ENCODE peak calls at places on chromosomes 13 and 19, in five cellular contexts. X is HCT116, Z is K562, U is GM12878, B is H1. E is an unnamed sample.
A peak's percentile ranks its signal among the peaks of the same experiment; 100 is the strongest.

GRCh38 chr19:18699403-18700054 is 16.0 kb downstream of the CRTC1 start:
- DNase-seq in X (no peak), Z (peak; percentile 68), U (no peak), B (no peak), E (no peak)

GRCh38 chr13:76708138-76708537 is 178.1 kb downstream of the KCTD12 start:
- DNase-seq in B (no peak), X (no peak), U (no peak), Z (no peak), E (no peak)

GRCh38 chr13:94327318-94327717 is 152.2 kb downstream of the DCT start:
- DNase-seq in Z (no peak), U (peak; percentile 73), X (no peak), B (no peak), E (no peak)

GRCh38 chr19:8697671-8698432 is 743 bp downstream of the ACTL9 start:
- DNase-seq in U (no peak), B (peak; percentile 65), Z (peak; percentile 33), X (no peak), E (no peak)

GRCh38 chr19:13022111-13022858 is 27.0 kb downstream of the NFIX start:
- DNase-seq in Z (no peak), U (no peak), B (no peak), X (no peak), E (no peak)

GRCh38 chr19:46016426-46017094 is 6.3 kb downstream of the PGLYRP1 start:
- DNase-seq in U (peak; percentile 11), X (peak; percentile 45), Z (peak; percentile 97), B (peak; percentile 86), E (no peak)

GRCh38 chr13:25085125-25085742 is 10.7 kb upstream of the PABPC3 start:
- DNase-seq in Z (no peak), B (no peak), U (no peak), X (peak; percentile 36), E (peak; percentile 2)

GRCh38 chr19:17185590-17185989 is 29.6 kb upstream of the USE1 start:
- DNase-seq in X (no peak), B (no peak), Z (no peak), U (no peak), E (no peak)

GRCh38 chr13:77207943-77208342 is 119.0 kb downstream of the MYCBP2 start:
- DNase-seq in B (no peak), Z (no peak), U (no peak), X (no peak), E (no peak)

GRCh38 chr19:12111176-12111575 is 29.0 kb downstream of the ZNF20 start:
- DNase-seq in X (no peak), B (no peak), Z (no peak), U (no peak), E (no peak)

GRCh38 chr19:45711851-45712698 is 18.6 kb downstream of the FBXO46 start:
- DNase-seq in U (no peak), Z (no peak), X (no peak), B (no peak), E (no peak)

GRCh38 chr13:40666905-40667621 is 622 bp upstream of the FOXO1 start:
- DNase-seq in B (peak; percentile 67), U (no peak), Z (peak; percentile 64), X (no peak), E (no peak)

GRCh38 chr19:3369337-3370213 is 3.2 kb downstream of the NFIC start:
- DNase-seq in Z (no peak), B (no peak), U (no peak), X (no peak), E (no peak)

GRCh38 chr13:62293081-62293480 is 877.4 kb upstream of the PCDH20 start:
- DNase-seq in X (no peak), Z (no peak), U (no peak), B (no peak), E (no peak)

GRCh38 chr13:87981416-87981815 is 310.2 kb downstream of the SLITRK5 start:
- DNase-seq in B (no peak), Z (no peak), X (no peak), U (no peak), E (no peak)

GRCh38 chr19:4730740-4731171 is 7.1 kb upstream of the DPP9 start:
- DNase-seq in X (peak; percentile 13), B (peak; percentile 92), Z (peak; percentile 64), U (no peak), E (no peak)

GRCh38 chr19:31718041-31718440 is 368.8 kb upstream of the TSHZ3 start:
- DNase-seq in B (no peak), Z (no peak), X (no peak), U (no peak), E (no peak)

GRCh38 chr13:80296638-80297037 is 44.3 kb downstream of the SPRY2 start:
- DNase-seq in Z (no peak), U (no peak), X (no peak), B (no peak), E (no peak)

GRCh38 chr19:588758-589692 is 656 bp upstream of the HCN2 start:
- DNase-seq in B (no peak), Z (no peak), X (no peak), U (no peak), E (no peak)
- TF ChIP-seq SIN3A in B (no peak), Z (no peak), X (no peak), U (no peak), E (no peak)

GRCh38 chr19:1967087-1967608 is 26.2 kb downstream of the CSNK1G2 start:
- DNase-seq in B (no peak), Z (no peak), U (no peak), X (no peak), E (no peak)
- H3K4me1 ChIP-seq in B (no peaks in the 10 kb centered on the region), Z (no peaks in the 10 kb centered on the region), U (no peaks in the 10 kb centered on the region), X (no peaks in the 10 kb centered on the region), E (no peaks in the 10 kb centered on the region)

GRCh38 chr13:74246398-74246975 is 112.3 kb upstream of the KLF12 start:
- DNase-seq in X (no peak), B (no peak), U (no peak), Z (no peak), E (no peak)

GRCh38 chr13:74248477-74248876 is 114.3 kb upstream of the KLF12 start:
- DNase-seq in X (no peak), B (no peak), Z (no peak), U (no peak), E (no peak)

GRCh38 chr13:74243637-74244526 is 109.7 kb upstream of the KLF12 start:
- DNase-seq in Z (no peak), U (no peak), B (no peak), X (no peak), E (no peak)
- TF ChIP-seq SIN3A in Z (no peak), U (no peak), B (no peak), X (no peak), E (no peak)

GRCh38 chr19:35745328-35746086 is at the start of the genes PSENEN and U2AF1L4:
- DNase-seq in X (peak; percentile 99), B (peak; percentile 92), Z (peak; percentile 89), U (peak; percentile 97), E (peak; percentile 98)
- H3K4me1 ChIP-seq in X (peaks cover 36% of the 10 kb centered on the region), B (peaks cover 2% of the 10 kb centered on the region), Z (peaks cover 27% of the 10 kb centered on the region), U (peaks cover 35% of the 10 kb centered on the region), E (peaks cover 29% of the 10 kb centered on the region)

GRCh38 chr19:41624515-41624914 is 2.4 kb downstream of the CEACAM4 start:
- DNase-seq in B (no peak), X (no peak), Z (no peak), U (no peak), E (no peak)

GRCh38 chr19:41626278-41626677 is 596 bp downstream of the CEACAM4 start:
- DNase-seq in Z (no peak), U (no peak), B (no peak), X (no peak), E (no peak)

GRCh38 chr19:41626877-41627276 is at the start of gene CEACAM4:
- DNase-seq in U (no peak), Z (no peak), B (no peak), X (no peak), E (no peak)

GRCh38 chr19:41623360-41623759 is 3.5 kb downstream of the CEACAM4 start:
- DNase-seq in U (no peak), X (no peak), B (no peak), Z (no peak), E (no peak)

DNA sequence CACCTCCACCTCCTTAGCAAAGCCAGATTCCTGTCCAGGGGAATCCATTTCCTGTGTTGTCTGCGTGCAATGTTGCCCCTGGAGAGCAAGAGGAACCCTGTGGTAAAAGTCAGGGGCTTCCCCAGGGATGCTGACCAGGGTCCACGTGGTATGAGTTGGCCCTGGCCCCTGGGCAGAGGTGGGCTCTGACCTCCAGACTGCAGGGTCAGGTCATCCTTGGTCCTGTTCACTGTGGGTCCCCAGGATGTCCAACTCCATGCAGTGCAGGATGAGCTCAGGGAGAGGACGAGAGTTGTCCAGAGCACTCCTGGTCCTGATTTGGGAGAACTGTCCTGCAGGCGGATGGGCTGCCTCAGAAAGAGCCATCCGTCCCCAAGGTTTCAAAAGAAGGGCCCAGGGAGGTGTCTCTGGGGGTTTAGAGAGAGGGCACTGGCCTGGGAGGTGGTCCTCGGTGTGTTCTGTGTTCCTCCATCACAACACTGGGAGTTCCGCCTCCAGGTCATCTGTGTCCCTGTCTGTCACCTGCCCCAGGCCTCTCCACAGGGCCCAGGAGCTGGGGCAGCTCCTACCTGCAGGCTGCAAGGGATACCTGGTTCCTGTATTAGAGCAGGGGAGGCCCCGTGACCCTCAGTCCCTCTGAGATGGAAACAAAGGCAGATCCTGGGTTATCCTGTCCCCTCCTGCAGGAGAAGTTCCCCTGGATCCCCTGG is 1.2 kb upstream of the CEACAM4 start:
- DNase-seq in Z (no peak), X (no peak), B (no peak), U (no peak), E (no peak)
- TF ChIP-seq SIN3A in Z (no peak), X (no peak), B (no peak), U (no peak), E (no peak)

GRCh38 chr13:73174521-73175010 is 115.8 kb downstream of the KLF5 start:
- DNase-seq in X (no peak), U (no peak), B (no peak), Z (no peak), E (no peak)
- H3K4me1 ChIP-seq in X (peaks cover 3% of the 10 kb centered on the region), U (no peaks in the 10 kb centered on the region), B (no peaks in the 10 kb centered on the region), Z (no peaks in the 10 kb centered on the region), E (no peaks in the 10 kb centered on the region)

DNA sequence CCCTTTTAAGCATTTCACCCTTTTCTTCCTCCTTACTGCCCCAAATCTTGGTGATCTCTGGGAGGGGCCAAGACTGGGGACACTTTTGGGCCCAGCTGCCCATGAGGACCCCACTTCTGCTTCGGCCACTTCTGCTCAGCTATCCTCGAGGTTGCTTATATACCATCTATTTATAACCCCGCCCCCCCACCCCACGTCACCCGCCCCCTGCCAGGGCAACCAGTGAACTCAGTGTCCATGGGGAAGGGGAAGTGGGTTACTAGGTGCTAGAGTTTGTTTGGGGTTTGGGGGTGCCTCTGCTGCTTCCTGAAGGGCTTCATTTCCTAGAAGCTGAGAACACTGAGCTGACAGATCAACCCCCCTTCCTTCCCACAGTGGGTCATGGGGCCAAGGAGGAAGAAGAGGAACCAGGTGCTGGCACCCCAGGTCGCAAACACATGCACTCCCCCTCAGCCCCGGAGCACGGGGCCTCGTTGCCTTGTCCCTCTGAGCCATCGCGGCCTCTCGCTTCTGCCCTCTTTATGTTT is 6.1 kb upstream of the ADGRE5 start:
- DNase-seq in U (no peak), X (no peak), B (no peak), Z (no peak), E (no peak)
- TF ChIP-seq SIN3A in U (no peak), X (no peak), B (no peak), Z (no peak), E (no peak)

DNA sequence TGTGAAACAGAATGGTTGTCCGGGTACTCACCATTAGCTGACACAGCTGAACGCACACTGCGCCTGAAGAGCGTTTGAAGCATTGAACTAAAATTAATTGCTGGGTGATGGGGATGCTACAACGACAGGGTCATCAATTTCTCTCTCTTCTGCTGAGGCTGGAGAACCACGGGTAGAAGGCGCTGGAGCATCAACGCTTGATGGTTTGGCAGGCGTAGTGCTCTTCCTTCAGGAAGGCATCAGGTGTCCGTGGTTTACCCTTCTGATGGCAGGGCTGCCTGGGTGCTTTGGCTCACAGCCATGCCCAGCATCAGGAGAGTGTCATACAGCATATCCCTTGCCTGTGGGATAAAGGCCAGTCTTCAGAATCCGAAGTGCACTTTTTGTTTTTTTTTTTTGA is 46.9 kb upstream of the UBE2L5 start:
- DNase-seq in B (no peak), Z (no peak), X (no peak), U (no peak), E (no peak)
- H3K4me1 ChIP-seq in B (peaks cover 2% of the 10 kb centered on the region), Z (peaks cover 10% of the 10 kb centered on the region), X (peaks cover 19% of the 10 kb centered on the region), U (peaks cover 66% of the 10 kb centered on the region), E (no peaks in the 10 kb centered on the region)